ENCODE peak calls at places on chromosomes 6 and 20, in six cellular contexts. One of them, this sample, is unnamed.

GRCh38 chr6:3281669-3282460 is 23.1 kb downstream of the PSMG4 start:
- DNase-seq in stimulated activated CD4-positive, alpha-beta T cell treated with anti-CD3 and anti-CD28 coated beads, Interleukin-2, amount 100 ng/mL, for 4 hours: no peak
- DNase-seq in Daoy: peak; percentile 88
- DNase-seq in pancreas: no peak
- DNase-seq in OCI-LY7: no peak
- DNase-seq in RPMI7951: peak; percentile 59
- DNase-seq in this sample: peak; percentile 78

GRCh38 chr6:150813993-150814359 is 51.5 kb upstream of the MTHFD1L start:
- DNase-seq in Daoy: peak; percentile 81
- DNase-seq in RPMI7951: peak; percentile 9
- DNase-seq in pancreas: no peak
- DNase-seq in OCI-LY7: no peak
- DNase-seq in stimulated activated CD4-positive, alpha-beta T cell treated with anti-CD3 and anti-CD28 coated beads, Interleukin-2, amount 100 ng/mL, for 4 hours: no peak
- DNase-seq in this sample: peak; percentile 9

GRCh38 chr6:122200441-122200840 is 199.0 kb upstream of the HSF2 start:
- DNase-seq in Daoy: no peak
- DNase-seq in RPMI7951: no peak
- DNase-seq in OCI-LY7: no peak
- DNase-seq in pancreas: no peak
- DNase-seq in stimulated activated CD4-positive, alpha-beta T cell treated with anti-CD3 and anti-CD28 coated beads, Interleukin-2, amount 100 ng/mL, for 4 hours: no peak
- DNase-seq in this sample: no peak

GRCh38 chr6:111871725-111872520 is 1.3 kb downstream of the FYN start:
- DNase-seq in Daoy: peak; percentile 69
- DNase-seq in OCI-LY7: peak; percentile 46
- DNase-seq in stimulated activated CD4-positive, alpha-beta T cell treated with anti-CD3 and anti-CD28 coated beads, Interleukin-2, amount 100 ng/mL, for 4 hours: no peak
- DNase-seq in RPMI7951: peak; percentile 55
- DNase-seq in pancreas: no peak
- DNase-seq in this sample: peak; percentile 71

GRCh38 chr20:31580706-31581105 is 24.4 kb upstream of the ID1 start:
- DNase-seq in OCI-LY7: no peak
- DNase-seq in RPMI7951: no peak
- DNase-seq in stimulated activated CD4-positive, alpha-beta T cell treated with anti-CD3 and anti-CD28 coated beads, Interleukin-2, amount 100 ng/mL, for 4 hours: no peak
- DNase-seq in Daoy: no peak
- DNase-seq in pancreas: no peak
- DNase-seq in this sample: no peak

GRCh38 chr6:136188492-136188891 is 61.6 kb downstream of the MTFR2 start:
- DNase-seq in pancreas: no peak
- DNase-seq in stimulated activated CD4-positive, alpha-beta T cell treated with anti-CD3 and anti-CD28 coated beads, Interleukin-2, amount 100 ng/mL, for 4 hours: no peak
- DNase-seq in Daoy: no peak
- DNase-seq in OCI-LY7: no peak
- DNase-seq in RPMI7951: no peak
- DNase-seq in this sample: no peak

GRCh38 chr6:36786055-36786675 is 53.1 kb downstream of the CPNE5 start:
- DNase-seq in RPMI7951: peak; percentile 35
- DNase-seq in Daoy: peak; percentile 33
- DNase-seq in pancreas: no peak
- DNase-seq in OCI-LY7: no peak
- DNase-seq in stimulated activated CD4-positive, alpha-beta T cell treated with anti-CD3 and anti-CD28 coated beads, Interleukin-2, amount 100 ng/mL, for 4 hours: no peak
- DNase-seq in this sample: no peak

GRCh38 chr6:168192195-168192900 is 113.3 kb upstream of the FRMD1 start:
- DNase-seq in OCI-LY7: no peak
- DNase-seq in RPMI7951: no peak
- DNase-seq in pancreas: no peak
- DNase-seq in Daoy: no peak
- DNase-seq in stimulated activated CD4-positive, alpha-beta T cell treated with anti-CD3 and anti-CD28 coated beads, Interleukin-2, amount 100 ng/mL, for 4 hours: no peak
- DNase-seq in this sample: no peak

GRCh38 chr20:9088556-9088955 is 19.7 kb downstream of the PLCB4 start:
- DNase-seq in OCI-LY7: no peak
- DNase-seq in stimulated activated CD4-positive, alpha-beta T cell treated with anti-CD3 and anti-CD28 coated beads, Interleukin-2, amount 100 ng/mL, for 4 hours: no peak
- DNase-seq in Daoy: no peak
- DNase-seq in RPMI7951: no peak
- DNase-seq in pancreas: no peak
- DNase-seq in this sample: no peak

GRCh38 chr6:160379464-160379863 is 31.3 kb downstream of the SLC22A3 start:
- DNase-seq in RPMI7951: peak; percentile 41
- DNase-seq in stimulated activated CD4-positive, alpha-beta T cell treated with anti-CD3 and anti-CD28 coated beads, Interleukin-2, amount 100 ng/mL, for 4 hours: no peak
- DNase-seq in Daoy: no peak
- DNase-seq in OCI-LY7: no peak
- DNase-seq in pancreas: no peak
- DNase-seq in this sample: peak; percentile 17

GRCh38 chr20:41304002-41304401 is 13.5 kb downstream of the ZHX3 start:
- DNase-seq in Daoy: no peak
- DNase-seq in RPMI7951: no peak
- DNase-seq in OCI-LY7: no peak
- DNase-seq in pancreas: no peak
- DNase-seq in stimulated activated CD4-positive, alpha-beta T cell treated with anti-CD3 and anti-CD28 coated beads, Interleukin-2, amount 100 ng/mL, for 4 hours: no peak
- DNase-seq in this sample: no peak

GRCh38 chr6:130520801-130521200 is 155.0 kb downstream of the TMEM200A start:
- DNase-seq in stimulated activated CD4-positive, alpha-beta T cell treated with anti-CD3 and anti-CD28 coated beads, Interleukin-2, amount 100 ng/mL, for 4 hours: no peak
- DNase-seq in OCI-LY7: no peak
- DNase-seq in RPMI7951: no peak
- DNase-seq in pancreas: no peak
- DNase-seq in Daoy: no peak
- DNase-seq in this sample: no peak